ENCODE peak calls at places on chromosomes 12 and 14, in eight cellular contexts. W, D, Q, L, J, U, N and R are unnamed samples.

GRCh38 chr12:12282761-12283160 is 15.9 kb upstream of the LRP6 start:
- DNase-seq in W (no peak), D (peak), Q (no peak), L (no peak), J (no peak), U (no peak), N (no peak), R (no peak)

GRCh38 chr12:95582230-95583058 is 31.2 kb upstream of the USP44 start:
- DNase-seq in W (no peak), D (peak), Q (no peak), L (no peak), J (no peak), U (no peak), N (peak), R (no peak)

GRCh38 chr14:105139212-105139825 is 29.3 kb downstream of the JAG2 start:
- DNase-seq in W (no peak), D (no peak), Q (no peak), L (peak), J (no peak), U (no peak), N (no peak), R (no peak)

GRCh38 chr12:27382924-27383323 is 50.3 kb downstream of the BMAL2 start:
- DNase-seq in W (no peak), D (no peak), Q (no peak), L (no peak), J (no peak), U (no peak), N (no peak), R (no peak)

GRCh38 chr12:112140728-112141127 is 15.4 kb downstream of the TRAFD1 start:
- DNase-seq in W (peak), D (no peak), Q (no peak), L (no peak), J (no peak), U (no peak), N (no peak), R (no peak)

GRCh38 chr12:94445662-94446061 is 14.0 kb downstream of the CEP83 start:
- DNase-seq in W (no peak), D (no peak), Q (no peak), L (no peak), J (no peak), U (no peak), N (no peak), R (no peak)

GRCh38 chr14:54776361-54777001 is 126.1 kb downstream of the GCH1 start:
- DNase-seq in W (no peak), D (no peak), Q (no peak), L (no peak), J (no peak), U (peak), N (no peak), R (peak)

GRCh38 chr12:98388126-98388525 is 127.3 kb upstream of the TMPO start:
- DNase-seq in W (no peak), D (no peak), Q (no peak), L (no peak), J (no peak), U (no peak), N (no peak), R (no peak)

GRCh38 chr12:109736552-109737108 is 23.0 kb downstream of the FAM222A start:
- DNase-seq in W (peak), D (peak), Q (peak), L (no peak), J (peak), U (no peak), N (no peak), R (no peak)

GRCh38 chr12:39671898-39672875 is 52.6 kb upstream of the ABCD2 start:
- DNase-seq in W (no peak), D (no peak), Q (no peak), L (peak), J (no peak), U (no peak), N (no peak), R (no peak)

GRCh38 chr14:30064454-30064853 is 136.8 kb upstream of the PRKD1 start:
- DNase-seq in W (no peak), D (no peak), Q (no peak), L (no peak), J (no peak), U (no peak), N (no peak), R (no peak)

GRCh38 chr14:89650077-89650978 is 233.3 kb upstream of the FOXN3 start:
- DNase-seq in W (no peak), D (no peak), Q (no peak), L (no peak), J (no peak), U (no peak), N (no peak), R (no peak)

GRCh38 chr12:117202033-117202432 is 11.8 kb upstream of the FBXO21 start:
- DNase-seq in W (no peak), D (no peak), Q (peak), L (no peak), J (no peak), U (no peak), N (no peak), R (no peak)

GRCh38 chr14:105241641-105242040 is 6.7 kb upstream of the BTBD6 start:
- DNase-seq in W (no peak), D (no peak), Q (no peak), L (peak), J (no peak), U (no peak), N (no peak), R (no peak)

GRCh38 chr14:100810861-100811461 is 15.0 kb upstream of the MEG3 start:
- DNase-seq in W (no peak), D (no peak), Q (no peak), L (no peak), J (no peak), U (no peak), N (no peak), R (no peak)

GRCh38 chr12:56205445-56205844 is 16.2 kb upstream of the SMARCC2 start:
- DNase-seq in W (no peak), D (peak), Q (no peak), L (no peak), J (no peak), U (no peak), N (no peak), R (no peak)

GRCh38 chr14:20802341-20803084 is at the start of gene RNASE1:
- DNase-seq in W (peak), D (peak), Q (no peak), L (no peak), J (no peak), U (no peak), N (no peak), R (no peak)

GRCh38 chr12:75859868-75860267 is 171.7 kb downstream of the PHLDA1 start:
- DNase-seq in W (no peak), D (no peak), Q (no peak), L (no peak), J (no peak), U (no peak), N (no peak), R (no peak)

GRCh38 chr12:102433304-102433703 is 47.1 kb downstream of the IGF1 start:
- DNase-seq in W (no peak), D (peak), Q (no peak), L (no peak), J (no peak), U (no peak), N (no peak), R (no peak)

GRCh38 chr12:113227169-113227568 is 5.9 kb downstream of the TPCN1 start:
- DNase-seq in W (no peak), D (no peak), Q (no peak), L (no peak), J (no peak), U (no peak), N (no peak), R (no peak)

GRCh38 chr14:99733551-99734405 is 49.7 kb downstream of the CYP46A1 start:
- DNase-seq in W (no peak), D (peak), Q (peak), L (peak), J (no peak), U (no peak), N (no peak), R (no peak)
- TF ChIP-seq POLR2AphosphoS5 in W (no peak), D (peak), Q (no peak), L (peak), J (no peak), U (no peak), N (no peak), R (no peak)

DNA sequence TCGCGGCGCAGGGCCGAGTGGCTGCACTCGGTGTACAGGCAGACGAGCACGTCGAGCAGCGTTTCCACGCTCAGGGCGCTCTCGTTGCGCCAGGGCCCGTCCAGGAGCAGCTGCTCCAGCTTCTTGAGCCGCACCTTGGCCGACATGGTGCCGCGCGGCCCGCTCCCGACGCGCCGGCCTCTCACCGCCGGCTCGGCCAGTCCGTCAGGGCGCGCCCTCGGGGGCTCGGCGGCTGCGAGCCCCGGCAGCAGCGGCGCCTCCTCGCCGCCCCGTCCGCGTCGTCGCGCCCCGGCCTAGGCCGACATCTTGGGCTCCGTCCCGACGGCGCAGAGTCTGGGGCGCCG is 349 bp downstream of the CDC42BPB start:
- DNase-seq in W (no peak), D (peak), Q (no peak), L (no peak), J (no peak), U (no peak), N (no peak), R (no peak)
- TF ChIP-seq POLR2A in W (no peak), D (peak), Q (no peak), L (no peak), J (no peak), U (peak), N (no peak), R (no peak)

DNA sequence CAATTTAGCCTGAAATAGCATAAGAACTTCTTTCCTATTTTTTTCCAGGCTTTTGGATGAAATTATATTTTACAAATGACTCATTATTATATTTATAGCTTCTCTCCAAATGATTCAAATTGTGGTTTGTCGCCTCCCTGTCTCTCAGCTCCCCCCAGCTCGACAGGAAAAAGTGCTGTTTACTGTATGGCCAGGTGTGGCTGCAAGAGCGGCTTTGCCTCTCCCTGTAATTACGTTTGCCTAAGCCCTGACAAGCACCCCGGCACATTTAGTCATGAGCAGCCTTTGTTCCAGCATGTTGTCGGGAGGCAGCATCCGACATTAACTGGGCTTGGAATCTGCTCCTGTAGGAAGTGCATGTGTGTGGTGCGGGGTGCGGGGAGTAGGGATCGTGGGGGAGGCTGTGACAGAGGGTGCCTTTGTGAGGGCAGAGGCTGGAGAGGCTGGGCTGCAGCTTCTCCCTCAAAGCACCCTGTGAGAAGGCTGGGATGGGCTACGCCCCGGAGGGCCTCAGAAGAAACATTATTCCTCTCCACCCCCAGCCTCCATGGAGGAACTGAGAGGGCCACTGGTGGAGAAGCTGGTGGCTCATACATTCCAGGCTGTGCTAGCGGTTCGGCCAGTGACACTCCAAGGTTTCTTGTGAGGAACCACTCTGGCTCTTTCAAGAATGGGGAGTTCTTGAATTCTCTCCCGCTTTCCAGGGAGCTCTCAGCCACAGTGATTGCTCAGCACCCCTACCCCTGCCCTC is 42.1 kb upstream of the CTDSP2 start:
- DNase-seq in W (peak), D (peak), Q (no peak), L (no peak), J (no peak), U (no peak), N (no peak), R (no peak)
- TF ChIP-seq POLR2AphosphoS5 in W (no peak), D (no peak), Q (no peak), L (peak), J (no peak), U (no peak), N (no peak), R (no peak)

DNA sequence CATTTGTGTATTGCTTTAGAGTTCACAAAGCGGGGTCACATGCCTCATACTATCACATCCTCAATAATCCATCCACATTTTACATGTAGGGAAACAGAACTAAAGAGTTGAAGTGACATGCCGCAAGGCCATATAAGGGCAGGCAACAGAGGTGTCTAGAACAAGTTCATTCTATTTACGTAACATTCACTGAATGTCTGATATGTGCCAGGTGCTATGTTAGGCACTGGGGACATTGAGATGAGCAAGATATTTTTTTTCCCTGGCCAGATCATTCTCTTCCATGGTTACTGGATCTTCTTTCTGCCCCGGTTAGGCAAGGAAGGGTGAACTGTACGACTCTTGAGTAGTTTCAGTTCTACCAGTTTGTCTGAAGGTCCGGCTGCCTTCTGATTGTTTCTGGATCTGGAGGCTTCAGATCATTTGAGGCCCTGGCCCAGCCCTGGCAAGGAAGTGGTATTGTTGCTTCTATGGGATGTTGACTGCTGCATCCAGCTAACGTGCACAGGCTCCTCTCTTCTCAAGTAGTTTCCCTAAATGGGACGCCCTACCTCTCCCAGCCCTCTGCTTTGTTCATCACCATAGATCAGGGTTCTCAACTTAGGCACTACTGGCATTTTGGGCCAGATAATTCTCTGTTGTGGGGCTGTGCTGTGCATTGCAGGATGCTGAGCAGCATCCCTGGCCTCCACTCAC is 12.1 kb downstream of the GPATCH2L start:
- DNase-seq in W (no peak), D (no peak), Q (no peak), L (no peak), J (no peak), U (no peak), N (no peak), R (no peak)
- TF ChIP-seq POLR2A in W (no peak), D (no peak), Q (no peak), L (no peak), J (no peak), U (no peak), N (no peak), R (no peak)

GRCh38 chr12:59596232-59597143 is 659 bp downstream of the SLC16A7 start:
- DNase-seq in W (peak), D (peak), Q (peak), L (peak), J (peak), U (peak), N (peak), R (peak)

GRCh38 chr12:59600174-59600573 is 4.3 kb downstream of the SLC16A7 start:
- DNase-seq in W (no peak), D (no peak), Q (no peak), L (no peak), J (no peak), U (no peak), N (no peak), R (no peak)

GRCh38 chr12:59595097-59595496 is 732 bp upstream of the SLC16A7 start:
- DNase-seq in W (no peak), D (no peak), Q (no peak), L (no peak), J (no peak), U (no peak), N (no peak), R (no peak)

GRCh38 chr12:59595557-59596231 is at the start of gene SLC16A7:
- DNase-seq in W (peak), D (peak), Q (peak), L (peak), J (no peak), U (peak), N (peak), R (peak)
- TF ChIP-seq POLR2AphosphoS5 in W (peak), D (peak), Q (no peak), L (peak), J (no peak), U (no peak), N (peak), R (no peak)

DNA sequence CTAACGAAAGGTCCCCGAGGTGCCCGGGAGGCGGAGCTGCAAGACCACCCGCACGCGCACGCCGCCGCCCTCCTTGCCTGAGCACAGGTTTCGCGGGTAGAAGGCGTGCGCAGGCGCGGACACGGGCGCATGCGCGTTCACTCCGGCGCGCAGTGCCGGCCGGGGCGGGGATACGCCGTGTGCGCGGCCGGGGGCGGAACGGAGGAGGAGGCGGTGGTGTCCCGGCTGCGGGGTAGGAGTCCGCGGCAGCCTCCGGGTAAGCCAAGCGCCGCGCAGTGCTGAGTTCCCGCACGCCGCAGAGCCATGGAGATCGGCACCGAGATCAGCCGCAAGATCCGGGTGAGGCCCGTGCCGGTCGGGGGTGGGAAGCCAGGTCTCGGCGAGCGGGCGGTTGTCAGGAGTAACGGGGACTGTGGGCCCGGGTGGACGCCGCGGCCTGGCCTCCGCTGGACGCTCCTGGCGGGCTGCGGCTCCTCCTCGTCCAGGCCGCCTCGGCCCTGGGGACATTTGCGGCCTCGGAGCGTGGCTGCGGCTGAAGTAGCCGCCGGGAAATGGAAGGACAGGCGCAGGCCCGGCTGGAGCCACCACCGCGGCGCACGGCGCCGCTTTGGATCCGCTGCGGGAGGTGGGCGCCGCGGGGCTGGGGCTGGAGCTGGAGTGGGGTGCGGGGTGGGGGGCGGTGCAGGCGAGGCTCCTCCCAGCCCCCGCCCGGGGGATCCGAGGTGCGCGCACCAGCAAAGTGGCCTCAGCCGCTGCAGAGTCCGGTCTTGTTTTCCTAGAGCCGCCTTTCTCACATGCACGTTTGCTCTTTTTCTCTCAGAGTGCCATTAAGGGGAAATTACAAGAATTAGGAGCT is at the start of gene ZC3H14:
- DNase-seq in W (peak), D (peak), Q (peak), L (peak), J (peak), U (peak), N (peak), R (peak)
- TF ChIP-seq POLR2A in W (no peak), D (peak), Q (peak), L (peak), J (peak), U (peak), N (peak), R (peak)

GRCh38 chr12:104635944-104636343 is 179.2 kb downstream of the CHST11 start:
- DNase-seq in W (no peak), D (no peak), Q (no peak), L (no peak), J (no peak), U (no peak), N (no peak), R (no peak)

GRCh38 chr12:104634852-104635251 is 178.1 kb downstream of the CHST11 start:
- DNase-seq in W (no peak), D (no peak), Q (no peak), L (no peak), J (no peak), U (no peak), N (no peak), R (no peak)

GRCh38 chr12:104630230-104630670 is 173.5 kb downstream of the CHST11 start:
- DNase-seq in W (no peak), D (no peak), Q (no peak), L (no peak), J (no peak), U (no peak), N (no peak), R (no peak)

GRCh38 chr12:104634044-104634443 is 177.3 kb downstream of the CHST11 start:
- DNase-seq in W (no peak), D (no peak), Q (no peak), L (no peak), J (no peak), U (no peak), N (no peak), R (no peak)

DNA sequence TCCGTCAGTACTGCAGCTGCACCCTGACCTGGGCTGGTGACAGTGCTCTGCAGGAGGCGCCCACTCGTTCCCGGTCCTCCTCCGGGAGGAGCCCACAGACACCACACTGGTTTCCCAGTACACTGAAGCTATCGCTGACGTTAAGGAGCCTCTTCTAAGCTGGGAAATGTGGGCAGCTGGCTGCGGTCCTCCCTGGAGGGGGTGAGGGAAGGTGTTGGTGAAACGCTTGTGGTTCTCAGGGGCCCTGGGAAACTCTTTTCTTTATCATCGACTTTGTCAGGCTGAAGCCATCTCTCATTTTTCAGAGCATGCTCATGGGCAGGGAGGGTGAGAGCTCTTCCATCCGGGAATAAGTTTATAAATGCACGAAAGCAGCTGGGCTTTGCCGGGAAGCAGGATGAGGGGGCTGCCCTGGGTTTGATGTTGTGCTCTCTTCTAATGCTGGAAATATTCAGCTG is 176.0 kb downstream of the CHST11 start:
- DNase-seq in W (no peak), D (no peak), Q (no peak), L (peak), J (no peak), U (no peak), N (no peak), R (no peak)
- TF ChIP-seq POLR2AphosphoS5 in W (no peak), D (no peak), Q (no peak), L (no peak), J (no peak), U (no peak), N (no peak), R (no peak)